ENCODE peak calls at places on chromosome 22, in five cellular contexts. W is upper lobe of right lung, O is heart right ventricle, A is PC-3, V is GM23248. F is an unnamed sample.

GRCh38 chr22:25404556-25404922 is 159.9 kb upstream of the GRK3 start:
- DNase-seq in O (no peak), W (no peak), A (no peak), V (peak), F (no peak)

GRCh38 chr22:20022231-20023069 is 1.5 kb downstream of the TANGO2 start:
- DNase-seq in O (peak), A (no peak), W (no peak), V (no peak), F (no peak)

GRCh38 chr22:48180631-48181030 is 1418.2 kb downstream of the TBC1D22A start:
- DNase-seq in W (no peak), V (peak), A (no peak), O (no peak), F (no peak)

GRCh38 chr22:47606426-47606825 is 844.0 kb downstream of the TBC1D22A start:
- DNase-seq in A (no peak), V (no peak), W (peak), O (no peak), F (peak)

GRCh38 chr22:45314789-45315188 is 5.1 kb downstream of the FAM118A start:
- DNase-seq in A (no peak), O (no peak), V (no peak), W (no peak), F (no peak)

GRCh38 chr22:34038801-34039200 is 118.5 kb upstream of the LARGE1 start:
- DNase-seq in V (no peak), W (no peak), O (no peak), A (no peak), F (no peak)

GRCh38 chr22:28440517-28441366 is 238.9 kb downstream of the TTC28 start:
- DNase-seq in O (no peak), W (no peak), V (peak), A (no peak), F (no peak)

GRCh38 chr22:47206185-47206584 is 443.7 kb downstream of the TBC1D22A start:
- DNase-seq in O (no peak), A (no peak), W (no peak), V (no peak), F (no peak)

GRCh38 chr22:41659941-41660340 is 28.7 kb downstream of the SNU13 start:
- DNase-seq in O (peak), W (no peak), A (no peak), V (no peak), F (no peak)

GRCh38 chr22:49281467-49282340 is 546.0 kb downstream of the BRD1 start:
- DNase-seq in O (no peak), A (no peak), W (no peak), V (no peak), F (no peak)

GRCh38 chr22:24951942-24952836 is at the start of gene KIAA1671:
- DNase-seq in W (peak), A (peak), O (peak), V (peak), F (peak)

GRCh38 chr22:47163481-47163875 is 401.0 kb downstream of the TBC1D22A start:
- DNase-seq in O (no peak), V (no peak), A (no peak), W (peak), F (no peak)

GRCh38 chr22:47630741-47631534 is 868.5 kb downstream of the TBC1D22A start:
- DNase-seq in O (no peak), W (peak), A (no peak), V (no peak), F (no peak)

DNA sequence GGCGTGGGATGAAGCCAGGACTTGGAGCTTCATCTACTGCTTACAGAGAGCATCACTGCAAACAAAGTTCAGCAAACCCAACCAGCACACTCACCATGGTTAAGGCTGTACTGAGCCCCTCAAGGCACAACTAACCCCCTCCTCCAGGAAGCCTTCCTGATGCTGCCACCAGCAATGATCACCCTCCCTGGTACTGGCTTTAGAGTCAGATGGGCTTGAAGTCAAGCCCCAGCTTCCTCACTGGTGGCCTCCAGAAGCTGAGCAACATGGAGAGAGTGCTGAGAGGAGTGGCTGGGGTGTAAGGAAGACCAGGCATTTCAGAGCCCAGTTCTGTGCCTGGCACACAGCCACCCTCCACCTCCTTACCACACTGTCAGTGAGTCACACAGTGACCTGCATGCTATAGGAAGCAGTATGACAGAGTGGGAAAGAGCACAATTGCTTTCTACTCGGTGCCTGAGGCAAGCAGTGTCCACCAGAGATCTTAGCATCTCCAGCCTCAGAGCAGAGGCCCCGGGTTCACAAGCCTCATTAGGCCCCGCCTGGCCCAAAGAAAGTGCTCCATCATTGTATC is 24.7 kb upstream of the BAIAP2L2 start:
- DNase-seq in V (peak), W (peak), A (peak), O (no peak), F (no peak)
- H3K27ac ChIP-seq in V (peak), W (no peak), A (peak), O (no peak), F (no peak)

DNA sequence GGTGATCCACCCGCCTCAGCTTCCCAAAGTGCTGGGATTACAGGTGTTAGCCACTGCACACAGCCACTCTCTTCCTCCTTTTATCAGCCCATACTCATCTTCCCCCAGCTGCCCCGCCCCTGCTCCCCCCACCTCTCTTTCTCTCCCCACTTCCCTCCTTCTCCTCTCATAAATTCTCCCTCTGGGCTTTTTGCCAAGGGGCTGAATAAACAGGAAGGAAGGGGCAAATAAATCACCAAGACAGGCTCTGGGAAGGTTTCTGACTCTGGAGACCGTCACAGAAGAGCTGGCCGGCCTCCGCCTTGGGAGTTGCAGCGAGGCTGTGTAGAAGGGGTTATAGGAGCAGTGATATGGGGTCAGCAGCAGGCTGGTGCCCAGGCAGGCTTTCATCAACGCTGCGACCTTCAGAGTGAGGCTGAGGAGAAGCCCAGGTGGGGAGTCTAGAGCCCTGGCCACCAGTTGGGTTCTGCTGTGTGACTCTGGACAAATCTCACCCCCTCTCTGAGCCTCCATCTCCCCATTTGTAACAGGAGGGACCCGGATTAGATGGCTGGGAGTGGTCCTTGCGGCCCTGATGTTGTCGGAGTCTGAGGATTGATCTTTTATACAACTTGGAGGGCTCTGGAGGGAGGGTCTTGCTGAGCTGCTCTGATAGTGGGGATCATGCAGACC is 62.6 kb upstream of the RASD2 start:
- DNase-seq in O (peak), A (peak), W (no peak), V (peak), F (peak)
- H3K27ac ChIP-seq in O (peak), A (peak), W (peak), V (no peak), F (peak)

DNA sequence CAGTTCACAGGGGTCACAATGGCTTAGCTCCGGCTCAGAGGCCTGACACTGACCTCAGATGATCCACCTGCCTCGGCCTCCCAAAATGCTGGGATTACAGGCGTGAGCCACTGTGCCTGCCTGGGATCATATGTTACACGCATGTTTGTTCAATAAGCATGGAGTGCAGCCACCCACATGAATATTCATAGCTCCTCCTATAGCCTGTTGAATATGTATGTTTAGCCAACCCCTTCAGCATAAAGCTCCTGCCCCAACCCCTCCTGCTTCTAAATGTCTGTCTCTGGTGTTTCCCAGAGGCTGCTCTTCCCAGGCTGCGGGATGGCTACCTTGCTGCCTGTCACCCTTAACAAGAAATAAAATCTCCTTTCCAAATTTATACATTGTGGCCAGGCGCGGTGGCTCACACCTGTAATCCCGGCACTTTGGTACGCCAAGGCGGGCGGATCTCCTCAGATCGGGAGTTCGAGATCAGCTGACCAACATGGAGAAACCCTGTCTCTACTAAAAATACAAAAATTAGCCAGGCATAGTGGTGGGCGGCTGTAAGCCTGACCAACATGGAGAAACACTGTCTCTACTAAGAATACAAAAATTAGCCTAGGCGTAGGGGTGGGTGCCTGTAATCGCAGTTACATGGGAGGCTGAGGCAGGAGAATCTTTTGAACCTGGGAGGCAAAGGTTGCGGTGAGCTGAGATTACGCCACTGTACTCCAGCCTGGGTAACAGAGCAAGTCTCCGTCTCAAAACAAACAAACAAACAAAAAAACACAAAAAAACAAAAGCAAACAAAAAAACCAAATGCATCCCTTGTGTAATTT is 1.1 kb upstream of the APOBEC3F start:
- DNase-seq in O (no peak), W (no peak), A (no peak), V (no peak), F (no peak)
- H3K27ac ChIP-seq in O (peak), W (peak), A (no peak), V (no peak), F (no peak)

GRCh38 chr22:32731372-32731771 is 70.1 kb upstream of the TIMP3 start:
- DNase-seq in A (no peak), V (no peak), O (no peak), W (no peak), F (no peak)

GRCh38 chr22:32723632-32724031 is 77.9 kb upstream of the TIMP3 start:
- DNase-seq in O (peak), W (peak), V (peak), A (no peak), F (peak)

GRCh38 chr22:32725369-32725988 is 76.0 kb upstream of the TIMP3 start:
- DNase-seq in O (no peak), V (no peak), A (no peak), W (no peak), F (no peak)

GRCh38 chr22:32729368-32729767 is 72.1 kb upstream of the TIMP3 start:
- DNase-seq in W (no peak), V (no peak), A (no peak), O (no peak), F (no peak)

DNA sequence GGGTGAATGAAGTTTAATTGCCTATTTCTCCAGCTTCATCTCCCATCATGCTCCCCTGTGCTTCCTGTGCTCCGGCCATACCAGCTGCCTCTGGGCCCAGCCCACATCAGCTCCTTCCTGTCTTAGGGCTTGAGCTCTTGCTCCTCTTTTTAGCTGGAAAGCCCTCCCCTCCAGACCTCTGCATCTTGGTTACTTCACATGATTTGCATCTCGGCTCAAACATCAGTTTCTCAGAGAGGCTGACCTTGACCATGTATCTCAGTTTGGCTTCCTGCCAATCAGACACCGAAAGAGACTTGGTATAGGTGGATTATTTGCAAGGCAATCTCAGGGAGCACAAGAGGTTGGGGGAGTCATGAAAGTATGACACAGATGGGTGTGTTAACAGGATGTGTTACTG is 73.2 kb upstream of the TIMP3 start:
- DNase-seq in A (no peak), O (no peak), V (no peak), W (no peak), F (no peak)
- H3K27ac ChIP-seq in A (no peak), O (no peak), V (no peak), W (no peak), F (no peak)

DNA sequence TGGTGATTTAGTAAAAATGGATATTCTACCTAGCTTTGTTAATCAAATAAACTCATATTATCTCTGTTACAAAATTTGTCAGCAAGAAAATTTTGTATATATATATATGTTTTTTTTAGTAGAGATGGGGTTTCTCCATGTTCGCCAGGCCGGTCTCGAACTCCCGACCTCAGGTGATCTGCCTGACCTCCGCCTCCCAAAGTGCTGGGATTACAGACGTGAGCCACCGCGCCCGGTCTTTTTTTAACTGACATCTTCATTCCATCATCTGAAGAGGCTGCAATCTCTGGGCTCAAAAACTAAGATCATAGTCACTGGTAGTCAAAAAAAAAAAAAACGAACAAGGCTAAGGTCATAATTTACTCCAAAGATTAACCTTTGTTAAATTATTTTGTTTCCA is 5.3 kb upstream of the KLHDC7B start:
- DNase-seq in W (no peak), A (no peak), O (no peak), V (no peak), F (no peak)
- H3K27ac ChIP-seq in W (peak), A (peak), O (peak), V (peak), F (peak)

GRCh38 chr22:23534851-23535717 is 45.0 kb downstream of the IGLL1 start:
- DNase-seq in O (no peak), A (no peak), V (no peak), W (peak), F (no peak)
- H3K27ac ChIP-seq in O (no peak), A (no peak), V (no peak), W (peak), F (no peak)

DNA sequence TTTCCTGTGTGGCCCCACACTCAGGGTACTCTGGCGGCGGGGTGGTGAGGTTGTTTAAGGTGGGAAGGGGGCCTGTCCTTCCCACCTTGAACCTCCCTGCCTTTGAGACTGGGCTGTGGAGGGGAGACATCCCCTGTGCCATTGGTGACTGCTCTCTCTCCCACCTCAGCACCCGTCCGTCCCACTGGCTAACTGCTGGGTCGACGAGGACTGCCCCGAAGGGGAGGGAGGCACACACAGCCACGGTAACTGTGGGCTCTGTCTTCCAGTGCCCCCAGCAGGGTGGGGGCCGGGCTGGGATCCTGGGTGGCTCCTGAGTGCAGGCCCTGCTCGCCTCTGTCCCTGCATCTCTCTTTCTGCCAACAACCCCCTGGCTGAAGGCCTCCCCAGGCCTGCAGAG is 7.5 kb downstream of the P2RX6 start:
- DNase-seq in A (no peak), O (no peak), W (no peak), V (no peak), F (no peak)
- H3K27ac ChIP-seq in A (no peak), O (no peak), W (no peak), V (no peak), F (no peak)